ENCODE peak calls at places on chromosomes 5 and 9, in eight cellular contexts. One of them, this sample, is unnamed.

GRCh38 chr5:65825388-65826328 is 100.7 kb upstream of the ERBIN start:
- DNase-seq in A549: no peak
- DNase-seq in esophagus squamous epithelium: no peak
- DNase-seq in right atrium auricular region: no peak
- DNase-seq in body of pancreas: no peak
- DNase-seq in fibroblast of lung: no peak
- DNase-seq in CD8-positive, alpha-beta T cell: no peak
- DNase-seq in HCT116: no peak
- DNase-seq in this sample: no peak

GRCh38 chr5:157295247-157295646 is 29.3 kb downstream of the CYFIP2 start:
- DNase-seq in fibroblast of lung: no peak
- DNase-seq in A549: no peak
- DNase-seq in body of pancreas: no peak
- DNase-seq in right atrium auricular region: no peak
- DNase-seq in CD8-positive, alpha-beta T cell: no peak
- DNase-seq in esophagus squamous epithelium: no peak
- DNase-seq in HCT116: no peak
- DNase-seq in this sample: no peak

GRCh38 chr9:115349542-115349941 is 231.6 kb upstream of the TNC start:
- DNase-seq in fibroblast of lung: peak; percentile 63
- DNase-seq in right atrium auricular region: no peak
- DNase-seq in A549: peak; percentile 66
- DNase-seq in HCT116: no peak
- DNase-seq in body of pancreas: no peak
- DNase-seq in esophagus squamous epithelium: no peak
- DNase-seq in CD8-positive, alpha-beta T cell: no peak
- DNase-seq in this sample: no peak

GRCh38 chr9:133103183-133103986 is 17.7 kb downstream of the RALGDS start:
- DNase-seq in fibroblast of lung: peak; percentile 32
- DNase-seq in HCT116: no peak
- DNase-seq in body of pancreas: peak; percentile 72
- DNase-seq in esophagus squamous epithelium: no peak
- DNase-seq in A549: peak; percentile 53
- DNase-seq in right atrium auricular region: no peak
- DNase-seq in CD8-positive, alpha-beta T cell: peak; percentile 51
- DNase-seq in this sample: peak; percentile 67

GRCh38 chr9:109315480-109315879 is 5.4 kb downstream of the EPB41L4B start:
- DNase-seq in right atrium auricular region: no peak
- DNase-seq in A549: no peak
- DNase-seq in fibroblast of lung: no peak
- DNase-seq in HCT116: no peak
- DNase-seq in body of pancreas: no peak
- DNase-seq in CD8-positive, alpha-beta T cell: no peak
- DNase-seq in esophagus squamous epithelium: no peak
- DNase-seq in this sample: no peak

GRCh38 chr9:136075881-136076678 is 19.0 kb downstream of the NACC2 start:
- DNase-seq in fibroblast of lung: no peak
- DNase-seq in A549: no peak
- DNase-seq in HCT116: no peak
- DNase-seq in esophagus squamous epithelium: no peak
- DNase-seq in CD8-positive, alpha-beta T cell: peak; percentile 19
- DNase-seq in right atrium auricular region: no peak
- DNase-seq in body of pancreas: no peak
- DNase-seq in this sample: no peak

GRCh38 chr5:3602713-3603502 is 7.3 kb downstream of the IRX1 start:
- DNase-seq in CD8-positive, alpha-beta T cell: no peak
- DNase-seq in right atrium auricular region: no peak
- DNase-seq in body of pancreas: peak; percentile 44
- DNase-seq in A549: no peak
- DNase-seq in esophagus squamous epithelium: no peak
- DNase-seq in fibroblast of lung: no peak
- DNase-seq in HCT116: no peak
- DNase-seq in this sample: no peak

GRCh38 chr5:163696270-163696887 is 191.0 kb downstream of the MAT2B start:
- DNase-seq in A549: peak; percentile 48
- DNase-seq in esophagus squamous epithelium: no peak
- DNase-seq in right atrium auricular region: no peak
- DNase-seq in fibroblast of lung: peak; percentile 91
- DNase-seq in body of pancreas: peak; percentile 33
- DNase-seq in CD8-positive, alpha-beta T cell: no peak
- DNase-seq in HCT116: peak; percentile 19
- DNase-seq in this sample: peak; percentile 54

GRCh38 chr5:136891175-136891574 is 525.8 kb upstream of the TRPC7 start:
- DNase-seq in right atrium auricular region: no peak
- DNase-seq in CD8-positive, alpha-beta T cell: no peak
- DNase-seq in body of pancreas: no peak
- DNase-seq in fibroblast of lung: no peak
- DNase-seq in esophagus squamous epithelium: no peak
- DNase-seq in HCT116: no peak
- DNase-seq in A549: no peak
- DNase-seq in this sample: no peak

GRCh38 chr5:151081426-151082273 is 816 bp upstream of the TNIP1 start:
- DNase-seq in esophagus squamous epithelium: no peak
- DNase-seq in HCT116: no peak
- DNase-seq in body of pancreas: no peak
- DNase-seq in A549: no peak
- DNase-seq in fibroblast of lung: peak; percentile 75
- DNase-seq in CD8-positive, alpha-beta T cell: no peak
- DNase-seq in right atrium auricular region: no peak
- DNase-seq in this sample: no peak

GRCh38 chr5:158807-159447 is 32.4 kb upstream of the LRRC14B start:
- DNase-seq in esophagus squamous epithelium: no peak
- DNase-seq in fibroblast of lung: no peak
- DNase-seq in HCT116: no peak
- DNase-seq in A549: no peak
- DNase-seq in CD8-positive, alpha-beta T cell: no peak
- DNase-seq in body of pancreas: no peak
- DNase-seq in right atrium auricular region: no peak
- DNase-seq in this sample: peak; percentile 3

GRCh38 chr9:2461886-2462285 is 159.7 kb upstream of the VLDLR start:
- DNase-seq in right atrium auricular region: no peak
- DNase-seq in esophagus squamous epithelium: no peak
- DNase-seq in fibroblast of lung: peak; percentile 3
- DNase-seq in body of pancreas: no peak
- DNase-seq in CD8-positive, alpha-beta T cell: no peak
- DNase-seq in A549: no peak
- DNase-seq in HCT116: no peak
- DNase-seq in this sample: no peak

GRCh38 chr5:135398160-135398854 is 724 bp downstream of the MACROH2A1 start:
- DNase-seq in fibroblast of lung: peak; percentile 26
- DNase-seq in body of pancreas: peak; percentile 38
- DNase-seq in CD8-positive, alpha-beta T cell: peak; percentile 57
- DNase-seq in HCT116: peak; percentile 13
- DNase-seq in esophagus squamous epithelium: no peak
- DNase-seq in right atrium auricular region: no peak
- DNase-seq in A549: peak; percentile 16
- DNase-seq in this sample: peak; percentile 47

GRCh38 chr9:110031511-110032173 is 176.3 kb downstream of the C9orf152 start:
- DNase-seq in esophagus squamous epithelium: no peak
- DNase-seq in CD8-positive, alpha-beta T cell: no peak
- DNase-seq in A549: peak; percentile 60
- DNase-seq in HCT116: no peak
- DNase-seq in fibroblast of lung: peak; percentile 58
- DNase-seq in right atrium auricular region: no peak
- DNase-seq in body of pancreas: no peak
- DNase-seq in this sample: no peak

GRCh38 chr9:89507626-89508025 is 9.7 kb upstream of the SEMA4D start:
- DNase-seq in body of pancreas: no peak
- DNase-seq in A549: no peak
- DNase-seq in HCT116: no peak
- DNase-seq in CD8-positive, alpha-beta T cell: no peak
- DNase-seq in fibroblast of lung: no peak
- DNase-seq in right atrium auricular region: no peak
- DNase-seq in esophagus squamous epithelium: no peak
- DNase-seq in this sample: no peak

GRCh38 chr5:151363673-151364072 is 16.3 kb upstream of the SLC36A2 start:
- DNase-seq in CD8-positive, alpha-beta T cell: no peak
- DNase-seq in right atrium auricular region: no peak
- DNase-seq in body of pancreas: no peak
- DNase-seq in A549: no peak
- DNase-seq in esophagus squamous epithelium: no peak
- DNase-seq in HCT116: no peak
- DNase-seq in fibroblast of lung: no peak
- DNase-seq in this sample: no peak

GRCh38 chr5:111772456-111772855 is 15.5 kb upstream of the NREP start:
- DNase-seq in A549: peak; percentile 33
- DNase-seq in CD8-positive, alpha-beta T cell: no peak
- DNase-seq in esophagus squamous epithelium: no peak
- DNase-seq in right atrium auricular region: no peak
- DNase-seq in fibroblast of lung: no peak
- DNase-seq in body of pancreas: no peak
- DNase-seq in HCT116: no peak
- DNase-seq in this sample: peak; percentile 32

GRCh38 chr9:121568541-121569265 is 69.1 kb upstream of the GGTA1 start:
- DNase-seq in body of pancreas: peak; percentile 64
- DNase-seq in fibroblast of lung: no peak
- DNase-seq in A549: no peak
- DNase-seq in esophagus squamous epithelium: no peak
- DNase-seq in CD8-positive, alpha-beta T cell: no peak
- DNase-seq in HCT116: no peak
- DNase-seq in right atrium auricular region: peak; percentile 74
- DNase-seq in this sample: peak; percentile 70

GRCh38 chr9:33429256-33430080 is 17.9 kb downstream of the AQP3 start:
- DNase-seq in fibroblast of lung: no peak
- DNase-seq in esophagus squamous epithelium: no peak
- DNase-seq in HCT116: no peak
- DNase-seq in body of pancreas: no peak
- DNase-seq in A549: no peak
- DNase-seq in CD8-positive, alpha-beta T cell: no peak
- DNase-seq in right atrium auricular region: no peak
- DNase-seq in this sample: no peak

GRCh38 chr5:180786398-180787005 is 16.1 kb downstream of the MGAT1 start:
- DNase-seq in CD8-positive, alpha-beta T cell: no peak
- DNase-seq in HCT116: no peak
- DNase-seq in right atrium auricular region: no peak
- DNase-seq in body of pancreas: no peak
- DNase-seq in fibroblast of lung: no peak
- DNase-seq in A549: no peak
- DNase-seq in esophagus squamous epithelium: no peak
- DNase-seq in this sample: no peak

GRCh38 chr9:98745470-98745869 is 36.7 kb upstream of the GABBR2 start:
- DNase-seq in right atrium auricular region: no peak
- DNase-seq in A549: no peak
- DNase-seq in esophagus squamous epithelium: no peak
- DNase-seq in body of pancreas: peak; percentile 56
- DNase-seq in HCT116: no peak
- DNase-seq in CD8-positive, alpha-beta T cell: no peak
- DNase-seq in fibroblast of lung: no peak
- DNase-seq in this sample: no peak

GRCh38 chr9:88074931-88075330 is 63.3 kb downstream of the SPATA31C2 start:
- DNase-seq in HCT116: no peak
- DNase-seq in right atrium auricular region: no peak
- DNase-seq in CD8-positive, alpha-beta T cell: no peak
- DNase-seq in esophagus squamous epithelium: no peak
- DNase-seq in fibroblast of lung: no peak
- DNase-seq in body of pancreas: no peak
- DNase-seq in A549: no peak
- DNase-seq in this sample: no peak

GRCh38 chr9:91690540-91691249 is 259.3 kb downstream of the ROR2 start:
- DNase-seq in fibroblast of lung: no peak
- DNase-seq in body of pancreas: peak; percentile 43
- DNase-seq in CD8-positive, alpha-beta T cell: no peak
- DNase-seq in HCT116: no peak
- DNase-seq in right atrium auricular region: peak; percentile 42
- DNase-seq in esophagus squamous epithelium: no peak
- DNase-seq in A549: no peak
- DNase-seq in this sample: no peak

GRCh38 chr5:98997000-98997399 is 68.2 kb upstream of the CHD1 start:
- DNase-seq in right atrium auricular region: no peak
- DNase-seq in fibroblast of lung: peak; percentile 17
- DNase-seq in HCT116: no peak
- DNase-seq in body of pancreas: no peak
- DNase-seq in CD8-positive, alpha-beta T cell: no peak
- DNase-seq in esophagus squamous epithelium: no peak
- DNase-seq in A549: peak; percentile 6
- DNase-seq in this sample: peak; percentile 30

GRCh38 chr9:99114846-99115500 is 10.1 kb downstream of the TGFBR1 start:
- DNase-seq in fibroblast of lung: no peak
- DNase-seq in esophagus squamous epithelium: no peak
- DNase-seq in A549: no peak
- DNase-seq in HCT116: no peak
- DNase-seq in body of pancreas: no peak
- DNase-seq in right atrium auricular region: no peak
- DNase-seq in CD8-positive, alpha-beta T cell: no peak
- DNase-seq in this sample: no peak

GRCh38 chr9:16152276-16153065 is 599.6 kb downstream of the CCDC171 start:
- DNase-seq in right atrium auricular region: no peak
- DNase-seq in body of pancreas: no peak
- DNase-seq in HCT116: no peak
- DNase-seq in A549: no peak
- DNase-seq in esophagus squamous epithelium: no peak
- DNase-seq in CD8-positive, alpha-beta T cell: no peak
- DNase-seq in fibroblast of lung: no peak
- DNase-seq in this sample: no peak
- H3K4me3 ChIP-seq in right atrium auricular region: no peak overlapping the region
- H3K4me3 ChIP-seq in body of pancreas: no peak overlapping the region
- H3K4me3 ChIP-seq in HCT116: no peak overlapping the region
- H3K4me3 ChIP-seq in A549: no peak overlapping the region
- H3K4me3 ChIP-seq in esophagus squamous epithelium: no peak overlapping the region
- H3K4me3 ChIP-seq in CD8-positive, alpha-beta T cell: no peak overlapping the region
- H3K4me3 ChIP-seq in fibroblast of lung: no peak overlapping the region
- H3K4me3 ChIP-seq in this sample: no peak overlapping the region

GRCh38 chr9:106648799-106649198 is 214.2 kb upstream of the ZNF462 start:
- DNase-seq in CD8-positive, alpha-beta T cell: no peak
- DNase-seq in right atrium auricular region: no peak
- DNase-seq in body of pancreas: no peak
- DNase-seq in fibroblast of lung: peak; percentile 43
- DNase-seq in esophagus squamous epithelium: no peak
- DNase-seq in HCT116: peak; percentile 6
- DNase-seq in A549: no peak
- DNase-seq in this sample: no peak
- TF ChIP-seq CTCF in CD8-positive, alpha-beta T cell: no peak
- TF ChIP-seq CTCF in right atrium auricular region: peak; percentile 42
- TF ChIP-seq CTCF in body of pancreas: peak; percentile 40
- TF ChIP-seq CTCF in fibroblast of lung: no peak
- TF ChIP-seq CTCF in esophagus squamous epithelium: no peak
- TF ChIP-seq CTCF in HCT116: peak; percentile 31
- TF ChIP-seq CTCF in A549: peak; percentile 25
- TF ChIP-seq CTCF in this sample: peak; percentile 51

DNA sequence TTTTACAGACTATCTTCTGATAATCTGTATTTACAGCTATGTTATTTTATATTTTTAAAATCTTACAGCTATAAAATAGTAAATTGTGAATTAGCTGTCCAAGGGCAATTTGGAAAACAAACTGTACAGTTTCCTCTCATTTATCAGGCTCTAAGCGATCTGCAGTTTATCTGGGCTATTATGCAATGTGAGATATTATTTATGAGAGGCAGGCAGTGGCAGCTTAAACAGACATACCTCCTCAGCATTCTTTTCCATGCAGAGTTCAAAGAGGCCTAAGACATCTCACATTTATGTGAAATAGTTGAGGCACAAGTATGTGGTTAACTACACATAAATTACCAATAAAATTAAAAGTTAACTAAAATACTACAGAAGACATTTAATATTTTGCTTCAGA is 10.2 kb downstream of the NIPSNAP3B start:
- DNase-seq in A549: no peak
- DNase-seq in body of pancreas: no peak
- DNase-seq in right atrium auricular region: no peak
- DNase-seq in fibroblast of lung: no peak
- DNase-seq in CD8-positive, alpha-beta T cell: no peak
- DNase-seq in esophagus squamous epithelium: no peak
- DNase-seq in HCT116: no peak
- DNase-seq in this sample: no peak
- H3K4me1 ChIP-seq in A549: no peaks in the 10 kb centered on the region
- H3K4me1 ChIP-seq in body of pancreas: peaks cover 3% of the 10 kb centered on the region
- H3K4me1 ChIP-seq in right atrium auricular region: no peaks in the 10 kb centered on the region
- H3K4me1 ChIP-seq in fibroblast of lung: peaks cover 2% of the 10 kb centered on the region
- H3K4me1 ChIP-seq in CD8-positive, alpha-beta T cell: no peaks in the 10 kb centered on the region
- H3K4me1 ChIP-seq in esophagus squamous epithelium: no peaks in the 10 kb centered on the region
- H3K4me1 ChIP-seq in HCT116: no peaks in the 10 kb centered on the region
- H3K4me1 ChIP-seq in this sample: no peaks in the 10 kb centered on the region

GRCh38 chr9:71446499-71447411 is 321.6 kb downstream of the CEMIP2 start:
- DNase-seq in right atrium auricular region: no peak
- DNase-seq in fibroblast of lung: peak; percentile 51
- DNase-seq in esophagus squamous epithelium: no peak
- DNase-seq in body of pancreas: peak; percentile 20
- DNase-seq in HCT116: no peak
- DNase-seq in CD8-positive, alpha-beta T cell: no peak
- DNase-seq in A549: peak; percentile 48
- DNase-seq in this sample: peak; percentile 73
- H3K4me3 ChIP-seq in right atrium auricular region: peak overlapping the region; percentile 36
- H3K4me3 ChIP-seq in fibroblast of lung: peak overlapping the region; percentile 36
- H3K4me3 ChIP-seq in esophagus squamous epithelium: peak overlapping the region; percentile 23
- H3K4me3 ChIP-seq in body of pancreas: no peak overlapping the region
- H3K4me3 ChIP-seq in HCT116: no peak overlapping the region
- H3K4me3 ChIP-seq in CD8-positive, alpha-beta T cell: no peak overlapping the region
- H3K4me3 ChIP-seq in A549: peak overlapping the region; percentile 52
- H3K4me3 ChIP-seq in this sample: peak overlapping the region; percentile 57